ENCODE peak calls at places on chromosomes 4 and X, in six cellular contexts. One of them, this sample, is unnamed.

GRCh38 chrX:53320543-53321215 is 39.3 kb upstream of the IQSEC2 start:
- DNase-seq in esophagus squamous epithelium: no peak
- DNase-seq in heart right ventricle: peak; percentile 15
- DNase-seq in kidney epithelial cell: no peak
- DNase-seq in SK-N-SH: peak; percentile 58
- DNase-seq in H1: no peak
- DNase-seq in this sample: no peak

GRCh38 chrX:115533485-115533884 is 27.5 kb upstream of the PLS3 start:
- DNase-seq in esophagus squamous epithelium: no peak
- DNase-seq in heart right ventricle: no peak
- DNase-seq in kidney epithelial cell: no peak
- DNase-seq in SK-N-SH: no peak
- DNase-seq in H1: no peak
- DNase-seq in this sample: no peak

GRCh38 chrX:7170903-7171302 is 22.9 kb upstream of the PUDP start:
- DNase-seq in esophagus squamous epithelium: no peak
- DNase-seq in heart right ventricle: no peak
- DNase-seq in kidney epithelial cell: no peak
- DNase-seq in SK-N-SH: peak; percentile 28
- DNase-seq in H1: no peak
- DNase-seq in this sample: no peak

GRCh38 chrX:5113128-5113527 is 1115.5 kb downstream of the NLGN4X start:
- DNase-seq in esophagus squamous epithelium: no peak
- DNase-seq in heart right ventricle: no peak
- DNase-seq in kidney epithelial cell: no peak
- DNase-seq in SK-N-SH: no peak
- DNase-seq in H1: no peak
- DNase-seq in this sample: peak; percentile 2

GRCh38 chr4:52051213-52051614 is at the start of gene SPATA18:
- DNase-seq in esophagus squamous epithelium: no peak
- DNase-seq in heart right ventricle: peak; percentile 38
- DNase-seq in kidney epithelial cell: no peak
- DNase-seq in SK-N-SH: peak; percentile 61
- DNase-seq in H1: no peak
- DNase-seq in this sample: peak; percentile 20

GRCh38 chr4:176443117-176443516 is 123.4 kb downstream of the SPCS3 start:
- DNase-seq in esophagus squamous epithelium: no peak
- DNase-seq in heart right ventricle: no peak
- DNase-seq in kidney epithelial cell: peak; percentile 58
- DNase-seq in SK-N-SH: no peak
- DNase-seq in H1: no peak
- DNase-seq in this sample: peak; percentile 95

GRCh38 chr4:1683903-1684755 is at the start of gene FAM53A:
- DNase-seq in esophagus squamous epithelium: peak; percentile 38
- DNase-seq in heart right ventricle: peak; percentile 96
- DNase-seq in kidney epithelial cell: no peak
- DNase-seq in SK-N-SH: peak; percentile 99
- DNase-seq in H1: peak; percentile 38
- DNase-seq in this sample: no peak

GRCh38 chrX:72539822-72540221 is 32.8 kb downstream of the HDAC8 start:
- DNase-seq in esophagus squamous epithelium: no peak
- DNase-seq in heart right ventricle: no peak
- DNase-seq in kidney epithelial cell: no peak
- DNase-seq in SK-N-SH: no peak
- DNase-seq in H1: no peak
- DNase-seq in this sample: no peak

GRCh38 chrX:73977542-73978169 is 326.3 kb upstream of the ZCCHC13 start:
- DNase-seq in esophagus squamous epithelium: no peak
- DNase-seq in heart right ventricle: no peak
- DNase-seq in kidney epithelial cell: no peak
- DNase-seq in SK-N-SH: no peak
- DNase-seq in H1: no peak
- DNase-seq in this sample: no peak

GRCh38 chrX:42778096-42778495 is at the start of gene PPP1R2C:
- DNase-seq in esophagus squamous epithelium: no peak
- DNase-seq in heart right ventricle: no peak
- DNase-seq in kidney epithelial cell: no peak
- DNase-seq in SK-N-SH: no peak
- DNase-seq in H1: no peak
- DNase-seq in this sample: no peak

GRCh38 chrX:83469551-83469950 is 38.5 kb upstream of the POU3F4 start:
- DNase-seq in esophagus squamous epithelium: no peak
- DNase-seq in heart right ventricle: no peak
- DNase-seq in kidney epithelial cell: no peak
- DNase-seq in SK-N-SH: peak; percentile 15
- DNase-seq in H1: no peak
- DNase-seq in this sample: no peak

GRCh38 chr4:83208776-83209365 is 75.7 kb downstream of the COQ2 start:
- DNase-seq in esophagus squamous epithelium: no peak
- DNase-seq in heart right ventricle: no peak
- DNase-seq in kidney epithelial cell: no peak
- DNase-seq in SK-N-SH: no peak
- DNase-seq in H1: no peak
- DNase-seq in this sample: no peak

GRCh38 chr4:133130171-133130570 is 18.9 kb upstream of the PCDH10 start:
- DNase-seq in esophagus squamous epithelium: no peak
- DNase-seq in heart right ventricle: no peak
- DNase-seq in kidney epithelial cell: no peak
- DNase-seq in SK-N-SH: no peak
- DNase-seq in H1: no peak
- DNase-seq in this sample: no peak

GRCh38 chr4:88765729-88766128 is 68.1 kb upstream of the NAP1L5 start:
- DNase-seq in esophagus squamous epithelium: no peak
- DNase-seq in heart right ventricle: peak; percentile 33
- DNase-seq in kidney epithelial cell: peak; percentile 73
- DNase-seq in SK-N-SH: no peak
- DNase-seq in H1: no peak
- DNase-seq in this sample: peak; percentile 75

GRCh38 chr4:77157859-77158486 is 966 bp downstream of the CCNG2 start:
- DNase-seq in esophagus squamous epithelium: peak; percentile 67
- DNase-seq in heart right ventricle: peak; percentile 86
- DNase-seq in kidney epithelial cell: peak; percentile 58
- DNase-seq in SK-N-SH: peak; percentile 93
- DNase-seq in H1: peak; percentile 72
- DNase-seq in this sample: peak; percentile 76

GRCh38 chr4:104989363-104989762 is 157.3 kb upstream of the TET2 start:
- DNase-seq in esophagus squamous epithelium: no peak
- DNase-seq in heart right ventricle: no peak
- DNase-seq in kidney epithelial cell: peak; percentile 7
- DNase-seq in SK-N-SH: no peak
- DNase-seq in H1: no peak
- DNase-seq in this sample: peak; percentile 72

GRCh38 chrX:123959281-123960063 is 2.0 kb upstream of the STAG2 start:
- DNase-seq in esophagus squamous epithelium: no peak
- DNase-seq in heart right ventricle: peak; percentile 54
- DNase-seq in kidney epithelial cell: no peak
- DNase-seq in SK-N-SH: peak; percentile 36
- DNase-seq in H1: no peak
- DNase-seq in this sample: peak; percentile 28

GRCh38 chr4:18593297-18594002 is 571.9 kb upstream of the LCORL start:
- DNase-seq in esophagus squamous epithelium: no peak
- DNase-seq in heart right ventricle: no peak
- DNase-seq in kidney epithelial cell: peak; percentile 23
- DNase-seq in SK-N-SH: peak; percentile 63
- DNase-seq in H1: peak; percentile 47
- DNase-seq in this sample: peak; percentile 18

GRCh38 chr4:146382194-146382593 is 139.5 kb downstream of the SLC10A7 start:
- DNase-seq in esophagus squamous epithelium: no peak
- DNase-seq in heart right ventricle: no peak
- DNase-seq in kidney epithelial cell: no peak
- DNase-seq in SK-N-SH: no peak
- DNase-seq in H1: no peak
- DNase-seq in this sample: no peak

GRCh38 chr4:86452323-86452995 is 92.6 kb upstream of the MAPK10 start:
- DNase-seq in esophagus squamous epithelium: no peak
- DNase-seq in heart right ventricle: peak; percentile 15
- DNase-seq in kidney epithelial cell: no peak
- DNase-seq in SK-N-SH: no peak
- DNase-seq in H1: no peak
- DNase-seq in this sample: no peak

GRCh38 chrX:31139966-31140365 is 68.1 kb upstream of the FTHL17 start:
- DNase-seq in esophagus squamous epithelium: no peak
- DNase-seq in heart right ventricle: no peak
- DNase-seq in kidney epithelial cell: no peak
- DNase-seq in SK-N-SH: no peak
- DNase-seq in H1: no peak
- DNase-seq in this sample: no peak

GRCh38 chr4:182647901-182648300 is 269.3 kb downstream of the DCTD start:
- DNase-seq in esophagus squamous epithelium: no peak
- DNase-seq in heart right ventricle: no peak
- DNase-seq in kidney epithelial cell: no peak
- DNase-seq in SK-N-SH: no peak
- DNase-seq in H1: no peak
- DNase-seq in this sample: no peak

GRCh38 chr4:182643801-182644311 is 273.3 kb downstream of the DCTD start:
- DNase-seq in esophagus squamous epithelium: no peak
- DNase-seq in heart right ventricle: peak; percentile 16
- DNase-seq in kidney epithelial cell: peak; percentile 69
- DNase-seq in SK-N-SH: no peak
- DNase-seq in H1: no peak
- DNase-seq in this sample: peak; percentile 16

GRCh38 chr4:182645511-182645910 is 271.7 kb downstream of the DCTD start:
- DNase-seq in esophagus squamous epithelium: no peak
- DNase-seq in heart right ventricle: no peak
- DNase-seq in kidney epithelial cell: no peak
- DNase-seq in SK-N-SH: no peak
- DNase-seq in H1: no peak
- DNase-seq in this sample: no peak

GRCh38 chr4:182644326-182645050 is 272.7 kb downstream of the DCTD start:
- DNase-seq in esophagus squamous epithelium: no peak
- DNase-seq in heart right ventricle: no peak
- DNase-seq in kidney epithelial cell: no peak
- DNase-seq in SK-N-SH: no peak
- DNase-seq in H1: no peak
- DNase-seq in this sample: peak; percentile 9

DNA sequence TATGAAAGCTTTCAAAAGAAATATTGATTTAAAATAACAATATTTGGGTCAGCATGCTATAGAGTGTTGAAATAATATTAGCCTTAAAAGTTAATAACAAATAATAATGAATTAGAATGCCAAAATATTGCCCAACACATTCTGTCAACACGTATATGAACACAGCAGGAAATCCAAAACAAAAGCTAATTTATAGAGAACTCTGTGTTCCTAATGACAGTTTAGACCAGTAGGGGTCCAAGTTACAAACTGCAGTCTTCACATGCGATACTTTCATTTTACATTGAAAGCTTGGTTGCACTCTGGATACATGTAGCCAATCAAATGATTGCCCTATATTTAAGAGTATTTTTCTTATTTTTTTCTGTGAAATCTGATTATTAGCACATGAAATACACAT is 274.4 kb downstream of the DCTD start:
- DNase-seq in esophagus squamous epithelium: no peak
- DNase-seq in heart right ventricle: no peak
- DNase-seq in kidney epithelial cell: no peak
- DNase-seq in SK-N-SH: peak; percentile 14
- DNase-seq in H1: no peak
- DNase-seq in this sample: no peak
- TF ChIP-seq CTCF in esophagus squamous epithelium: no peak
- TF ChIP-seq CTCF in heart right ventricle: no peak
- TF ChIP-seq CTCF in kidney epithelial cell: peak; percentile 41
- TF ChIP-seq CTCF in SK-N-SH: peak; percentile 51
- TF ChIP-seq CTCF in H1: no peak
- TF ChIP-seq CTCF in this sample: no peak

DNA sequence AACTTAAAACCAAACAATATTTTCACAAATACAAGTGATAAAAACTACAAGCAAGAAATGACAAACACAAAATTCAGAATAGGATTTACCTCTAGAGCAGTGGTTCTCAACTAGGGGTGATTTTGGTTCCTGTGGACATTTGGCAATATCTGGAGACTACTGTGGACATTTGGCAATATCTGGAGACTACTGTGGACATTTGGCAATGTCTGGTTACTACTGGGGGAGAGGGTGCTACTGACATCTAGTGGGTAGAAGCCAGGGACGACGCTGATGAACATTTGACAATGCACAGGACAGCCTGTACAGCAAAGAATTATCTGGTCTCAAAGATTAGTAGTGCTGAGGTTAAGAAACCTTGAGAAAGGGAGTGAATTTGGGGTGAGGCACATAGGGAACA is 169.8 kb downstream of the CLCN4 start:
- DNase-seq in esophagus squamous epithelium: no peak
- DNase-seq in heart right ventricle: no peak
- DNase-seq in kidney epithelial cell: no peak
- DNase-seq in SK-N-SH: peak; percentile 30
- DNase-seq in H1: no peak
- DNase-seq in this sample: no peak
- TF ChIP-seq CTCF in esophagus squamous epithelium: no peak
- TF ChIP-seq CTCF in heart right ventricle: peak; percentile 45
- TF ChIP-seq CTCF in kidney epithelial cell: no peak
- TF ChIP-seq CTCF in SK-N-SH: peak; percentile 48
- TF ChIP-seq CTCF in H1: peak; percentile 7
- TF ChIP-seq CTCF in this sample: peak; percentile 25

GRCh38 chr4:12122316-12122715 is 693.6 kb upstream of the HS3ST1 start:
- DNase-seq in esophagus squamous epithelium: no peak
- DNase-seq in heart right ventricle: no peak
- DNase-seq in kidney epithelial cell: no peak
- DNase-seq in SK-N-SH: no peak
- DNase-seq in H1: no peak
- DNase-seq in this sample: no peak

GRCh38 chr4:12120968-12121367 is 692.3 kb upstream of the HS3ST1 start:
- DNase-seq in esophagus squamous epithelium: no peak
- DNase-seq in heart right ventricle: no peak
- DNase-seq in kidney epithelial cell: no peak
- DNase-seq in SK-N-SH: no peak
- DNase-seq in H1: no peak
- DNase-seq in this sample: no peak

GRCh38 chr4:12124138-12124537 is 695.4 kb upstream of the HS3ST1 start:
- DNase-seq in esophagus squamous epithelium: no peak
- DNase-seq in heart right ventricle: no peak
- DNase-seq in kidney epithelial cell: no peak
- DNase-seq in SK-N-SH: no peak
- DNase-seq in H1: no peak
- DNase-seq in this sample: no peak

GRCh38 chr4:12126476-12126875 is 697.8 kb upstream of the HS3ST1 start:
- DNase-seq in esophagus squamous epithelium: no peak
- DNase-seq in heart right ventricle: no peak
- DNase-seq in kidney epithelial cell: no peak
- DNase-seq in SK-N-SH: no peak
- DNase-seq in H1: no peak
- DNase-seq in this sample: no peak

DNA sequence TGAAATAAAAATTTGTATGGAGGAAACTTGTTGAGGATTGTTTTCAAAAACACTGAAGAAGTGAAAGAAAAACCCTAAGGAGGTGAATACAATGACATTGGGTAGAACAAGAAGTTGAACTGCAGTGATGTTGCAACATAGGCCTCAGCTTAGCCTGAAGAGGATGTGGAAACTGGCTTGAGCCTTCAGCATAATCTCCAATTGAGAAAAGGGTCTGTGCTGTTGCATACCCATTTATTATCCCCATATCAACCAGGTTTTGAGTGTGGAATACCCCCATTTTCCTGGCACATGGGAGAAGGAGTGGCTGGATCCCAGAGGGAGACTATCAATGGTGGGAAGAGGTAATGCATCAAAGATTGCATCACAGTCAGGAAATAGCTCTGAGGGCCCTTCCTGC is 695.0 kb upstream of the HS3ST1 start:
- DNase-seq in esophagus squamous epithelium: no peak
- DNase-seq in heart right ventricle: no peak
- DNase-seq in kidney epithelial cell: no peak
- DNase-seq in SK-N-SH: no peak
- DNase-seq in H1: no peak
- DNase-seq in this sample: no peak
- TF ChIP-seq CTCF in esophagus squamous epithelium: no peak
- TF ChIP-seq CTCF in heart right ventricle: no peak
- TF ChIP-seq CTCF in kidney epithelial cell: no peak
- TF ChIP-seq CTCF in SK-N-SH: no peak
- TF ChIP-seq CTCF in H1: no peak
- TF ChIP-seq CTCF in this sample: no peak

GRCh38 chrX:2284601-2285000 is 216.2 kb downstream of the DHRSX start:
- DNase-seq in esophagus squamous epithelium: no peak
- DNase-seq in heart right ventricle: no peak
- DNase-seq in kidney epithelial cell: no peak
- DNase-seq in SK-N-SH: no peak
- DNase-seq in H1: no peak
- DNase-seq in this sample: no peak
- TF ChIP-seq CTCF in esophagus squamous epithelium: no peak
- TF ChIP-seq CTCF in heart right ventricle: peak; percentile 53
- TF ChIP-seq CTCF in kidney epithelial cell: no peak
- TF ChIP-seq CTCF in SK-N-SH: no peak
- TF ChIP-seq CTCF in H1: no peak
- TF ChIP-seq CTCF in this sample: no peak

This sample was measured in foreskin keratinocyte.